ENCODE peak calls at places on chromosomes 6 and 20, in four cellular contexts. P, O, F and U are unnamed samples.

GRCh38 chr6:36666726-36667591 is 11.6 kb upstream of the CDKN1A start:
- DNase-seq in P (peak; percentile 90), O (peak; percentile 84), F (no peak), U (peak; percentile 48)

GRCh38 chr20:63215101-63216040 is 560 bp downstream of the YTHDF1 start:
- DNase-seq in P (peak; percentile 82), O (peak; percentile 44), F (peak; percentile 19), U (peak; percentile 75)

GRCh38 chr6:33199687-33200233 is 705 bp downstream of the RXRB start:
- DNase-seq in P (peak; percentile 74), O (peak; percentile 52), F (peak; percentile 57), U (peak; percentile 55)

GRCh38 chr20:45407067-45407745 is 883 bp upstream of the DBNDD2 start:
- DNase-seq in P (peak; percentile 41), O (no peak), F (no peak), U (peak; percentile 66)

GRCh38 chr6:56072856-56073255 is 174.5 kb downstream of the COL21A1 start:
- DNase-seq in P (no peak), O (no peak), F (no peak), U (peak; percentile 3)

GRCh38 chr6:51648236-51648635 is 439.2 kb downstream of the PKHD1 start:
- DNase-seq in P (no peak), O (no peak), F (no peak), U (no peak)

GRCh38 chr6:163356324-163356723 is 58.2 kb upstream of the QKI start:
- DNase-seq in P (peak; percentile 51), O (peak; percentile 16), F (no peak), U (peak; percentile 90)

GRCh38 chr6:30855429-30856069 is 28.8 kb upstream of the DDR1 start:
- DNase-seq in P (no peak), O (no peak), F (no peak), U (no peak)

GRCh38 chr6:82270791-82271392 is 23.3 kb upstream of the IBTK start:
- DNase-seq in P (peak; percentile 30), O (peak; percentile 21), F (no peak), U (peak; percentile 34)

GRCh38 chr20:35690265-35690664 is 8.9 kb downstream of the NFS1 start:
- DNase-seq in P (no peak), O (no peak), F (no peak), U (no peak)

GRCh38 chr6:130223508-130223907 is 757 bp upstream of the SAMD3 start:
- DNase-seq in P (no peak), O (no peak), F (peak; percentile 54), U (no peak)